ENCODE peak calls at places on chromosomes 3 and 15, in five cellular contexts. Y, Z, A, H and I are unnamed samples.

GRCh38 chr3:43405888-43406636 is 119.7 kb downstream of the SNRK start:
- DNase-seq in Z (peak; percentile 82), A (peak; percentile 79), H (no peak), Y (peak; percentile 17), I (no peak)

GRCh38 chr15:70243686-70244540 is 146.2 kb upstream of the TLE3 start:
- DNase-seq in H (no peak), Z (no peak), Y (no peak), A (no peak), I (no peak)

GRCh38 chr3:107124885-107125284 is 252.4 kb upstream of the CCDC54 start:
- DNase-seq in H (no peak), Z (no peak), A (no peak), Y (peak; percentile 28), I (no peak)

GRCh38 chr3:167814441-167814951 is 79.0 kb downstream of the SERPINI1 start:
- DNase-seq in Y (no peak), H (no peak), A (peak; percentile 94), Z (no peak), I (no peak)

GRCh38 chr15:51074926-51075325 is 19.8 kb downstream of the TNFAIP8L3 start:
- DNase-seq in A (no peak), Y (no peak), H (no peak), Z (no peak), I (no peak)

GRCh38 chr3:188772886-188773285 is 398.9 kb upstream of the TPRG1 start:
- DNase-seq in H (no peak), Z (no peak), A (no peak), Y (peak; percentile 66), I (no peak)

GRCh38 chr3:57227204-57227929 is at the start of gene APPL1:
- DNase-seq in Y (peak; percentile 33), H (peak; percentile 98), A (peak; percentile 95), Z (peak; percentile 96), I (peak; percentile 88)

GRCh38 chr15:76177491-76178040 is 117.8 kb downstream of the TMEM266 start:
- DNase-seq in Y (no peak), A (no peak), H (no peak), Z (peak; percentile 95), I (no peak)

GRCh38 chr3:47145272-47145671 is 18.6 kb downstream of the SETD2 start:
- DNase-seq in A (no peak), Z (no peak), Y (no peak), H (no peak), I (no peak)

GRCh38 chr3:16596352-16597032 is 8.7 kb downstream of the DAZL start:
- DNase-seq in H (no peak), Z (no peak), Y (no peak), A (no peak), I (no peak)

GRCh38 chr3:117873236-117873635 is 1161.4 kb downstream of the IGSF11 start:
- DNase-seq in Z (no peak), Y (no peak), A (peak; percentile 36), H (no peak), I (no peak)

GRCh38 chr3:16658933-16659793 is 53.9 kb upstream of the DAZL start:
- DNase-seq in H (no peak), Y (no peak), Z (no peak), A (no peak), I (no peak)

GRCh38 chr15:75599396-75599795 is 20.3 kb upstream of the PTPN9 start:
- DNase-seq in Z (no peak), H (no peak), Y (no peak), A (peak; percentile 37), I (no peak)

GRCh38 chr3:152365766-152366593 is 97.3 kb downstream of the MBNL1 start:
- DNase-seq in Z (no peak), Y (no peak), H (no peak), A (no peak), I (peak; percentile 47)

GRCh38 chr3:42491876-42492507 is 10.5 kb upstream of the VIPR1 start:
- DNase-seq in A (no peak), Y (no peak), Z (no peak), H (no peak), I (peak; percentile 0)

GRCh38 chr3:118544458-118544857 is 490.2 kb downstream of the IGSF11 start:
- DNase-seq in Z (no peak), Y (no peak), H (no peak), A (no peak), I (no peak)

GRCh38 chr15:55457401-55458022 is 49.2 kb downstream of the PIERCE2 start:
- DNase-seq in Y (no peak), Z (no peak), H (no peak), A (no peak), I (no peak)

GRCh38 chr3:196332168-196332567 is 6.0 kb downstream of the TM4SF19 start:
- DNase-seq in H (no peak), Y (no peak), Z (no peak), A (no peak), I (no peak)

GRCh38 chr3:180048840-180049239 is 12.1 kb upstream of the PEX5L start:
- DNase-seq in Z (no peak), Y (peak; percentile 52), H (no peak), A (no peak), I (no peak)

GRCh38 chr3:178849220-178849910 is 222.2 kb downstream of the ZMAT3 start:
- DNase-seq in A (no peak), H (no peak), Z (no peak), Y (no peak), I (no peak)

GRCh38 chr3:184320099-184320445 is 5.7 kb downstream of the EIF4G1 start:
- DNase-seq in A (peak; percentile 96), H (no peak), Y (peak; percentile 78), Z (peak; percentile 99), I (no peak)

GRCh38 chr3:160372780-160373179 is 26.2 kb downstream of the IFT80 start:
- DNase-seq in Y (peak; percentile 42), A (no peak), Z (no peak), H (no peak), I (no peak)

GRCh38 chr3:146274833-146275232 is 23.9 kb upstream of the PLSCR4 start:
- DNase-seq in H (no peak), Y (peak; percentile 82), Z (no peak), A (no peak), I (no peak)

GRCh38 chr3:73694988-73695757 is 70.4 kb upstream of the PDZRN3 start:
- DNase-seq in H (no peak), A (no peak), Y (no peak), Z (no peak), I (no peak)

GRCh38 chr3:72768976-72769375 is 79.3 kb downstream of the SHQ1 start:
- DNase-seq in H (no peak), Z (no peak), Y (no peak), A (no peak), I (no peak)

GRCh38 chr3:122857019-122857418 is 62.1 kb downstream of the SLC49A4 start:
- DNase-seq in A (no peak), Y (no peak), H (no peak), Z (no peak), I (no peak)

GRCh38 chr3:67819447-67819846 is 165.0 kb upstream of the SUCLG2 start:
- DNase-seq in A (peak; percentile 3), Y (no peak), Z (no peak), H (no peak), I (no peak)

GRCh38 chr3:50521572-50521971 is 18.1 kb upstream of the CACNA2D2 start:
- DNase-seq in H (no peak), Z (no peak), Y (no peak), A (no peak), I (no peak)

GRCh38 chr3:115245437-115245836 is 98.3 kb upstream of the ZBTB20 start:
- DNase-seq in Z (no peak), Y (peak; percentile 80), H (no peak), A (no peak), I (no peak)

GRCh38 chr3:197750863-197751737 is 1.4 kb downstream of the FYTTD1 start:
- DNase-seq in Z (peak; percentile 90), Y (no peak), H (no peak), A (peak; percentile 32), I (peak; percentile 56)

GRCh38 chr3:170180107-170180951 is 1.2 kb downstream of the PHC3 start:
- DNase-seq in A (peak; percentile 7), Z (no peak), Y (no peak), H (peak; percentile 20), I (no peak)

GRCh38 chr3:121431717-121432517 is 113.9 kb downstream of the POLQ start:
- DNase-seq in H (peak; percentile 29), Y (no peak), A (peak; percentile 4), Z (no peak), I (no peak)

GRCh38 chr15:99454941-99455795 is 110.6 kb upstream of the MEF2A start:
- DNase-seq in H (no peak), A (peak; percentile 71), Z (peak; percentile 93), Y (peak; percentile 68), I (no peak)

GRCh38 chr15:68885070-68885469 is 45.3 kb upstream of the SPESP1 start:
- DNase-seq in A (no peak), H (no peak), Z (no peak), Y (peak; percentile 31), I (no peak)